ENCODE peak calls at places on chromosomes 1 and 21, in seven cellular contexts. M, C, I, O, G, E and D are unnamed samples.

GRCh38 chr1:64539808-64540207 is 69.9 kb downstream of the CACHD1 start:
- DNase-seq in M (peak; percentile 85), O (peak; percentile 20), E (no peak), C (no peak), I (peak; percentile 45), G (no peak), D (peak; percentile 58)

GRCh38 chr1:223742861-223743517 is 30.6 kb downstream of the CAPN2 start:
- DNase-seq in G (no peak), I (no peak), M (no peak), C (no peak), E (no peak), O (no peak), D (no peak)

GRCh38 chr21:46078984-46079356 is 18.9 kb upstream of the COL6A2 start:
- DNase-seq in O (no peak), M (no peak), G (no peak), E (no peak), I (no peak), C (no peak), D (no peak)

GRCh38 chr1:29236993-29237905 is 927 bp downstream of the PTPRU start:
- DNase-seq in C (no peak), G (no peak), O (peak; percentile 6), M (peak; percentile 33), E (no peak), I (no peak), D (no peak)

GRCh38 chr1:234125283-234125682 is 220.8 kb downstream of the SLC35F3 start:
- DNase-seq in G (no peak), M (peak; percentile 41), E (no peak), O (peak; percentile 30), I (no peak), C (peak; percentile 12), D (no peak)

GRCh38 chr1:226702318-226702956 is 36.6 kb downstream of the ITPKB start:
- DNase-seq in G (no peak), C (no peak), I (peak; percentile 37), O (no peak), E (no peak), M (no peak), D (peak; percentile 66)

GRCh38 chr1:31760422-31760900 is 3.7 kb downstream of the ADGRB2 start:
- DNase-seq in C (no peak), O (no peak), E (no peak), I (no peak), G (no peak), M (no peak), D (no peak)

GRCh38 chr1:184854456-184855180 is 100.0 kb upstream of the EDEM3 start:
- DNase-seq in E (no peak), M (no peak), C (no peak), G (no peak), I (no peak), O (no peak), D (no peak)

GRCh38 chr1:169119405-169119804 is 12.9 kb downstream of the ATP1B1 start:
- DNase-seq in I (no peak), G (no peak), E (no peak), O (no peak), M (no peak), C (no peak), D (no peak)

GRCh38 chr1:213452504-213452903 is 401.5 kb downstream of the RPS6KC1 start:
- DNase-seq in C (no peak), E (no peak), O (no peak), M (no peak), I (no peak), G (no peak), D (no peak)

GRCh38 chr1:193406901-193407300 is 220.5 kb upstream of the B3GALT2 start:
- DNase-seq in I (no peak), C (no peak), O (peak; percentile 73), G (no peak), E (no peak), M (peak; percentile 56), D (peak; percentile 45)

GRCh38 chr1:18264450-18265000 is 156.9 kb downstream of the IGSF21 start:
- DNase-seq in I (no peak), C (no peak), G (no peak), E (no peak), O (no peak), M (no peak), D (no peak)

GRCh38 chr1:57331620-57332019 is 92.2 kb downstream of the DAB1 start:
- DNase-seq in C (no peak), O (no peak), G (no peak), I (no peak), E (no peak), M (no peak), D (no peak)

GRCh38 chr21:33231526-33231925 is 1.8 kb downstream of the IFNAR2 start:
- DNase-seq in M (no peak), C (peak; percentile 49), G (no peak), O (no peak), I (no peak), E (no peak), D (no peak)

GRCh38 chr1:215476541-215476940 is 90.6 kb upstream of the KCTD3 start:
- DNase-seq in C (no peak), I (no peak), M (no peak), O (no peak), E (no peak), G (no peak), D (no peak)

GRCh38 chr1:100443739-100444571 is 91.6 kb downstream of the CDC14A start:
- DNase-seq in I (no peak), M (no peak), C (peak; percentile 39), E (no peak), G (no peak), O (no peak), D (no peak)

GRCh38 chr1:207244409-207244801 is 77.1 kb upstream of the CD55 start:
- DNase-seq in E (no peak), M (no peak), C (no peak), O (no peak), I (no peak), G (no peak), D (no peak)

GRCh38 chr1:185393205-185393604 is 76.2 kb upstream of the IVNS1ABP start:
- DNase-seq in O (no peak), C (no peak), G (no peak), M (no peak), E (no peak), I (no peak), D (no peak)

GRCh38 chr1:43699281-43699680 is 8.1 kb upstream of the ST3GAL3 start:
- DNase-seq in C (no peak), O (no peak), I (no peak), M (no peak), E (no peak), G (no peak), D (no peak)

GRCh38 chr1:209657918-209658317 is 5.7 kb upstream of the LAMB3 start:
- DNase-seq in E (no peak), I (no peak), O (no peak), C (no peak), M (no peak), G (no peak), D (no peak)

GRCh38 chr21:14722841-14723483 is 176.8 kb upstream of the SAMSN1 start:
- DNase-seq in G (no peak), M (no peak), C (no peak), I (no peak), O (no peak), E (no peak), D (no peak)

GRCh38 chr1:10646347-10646861 is 150.0 kb downstream of the CASZ1 start:
- DNase-seq in M (no peak), I (no peak), O (peak; percentile 28), G (no peak), E (no peak), C (no peak), D (peak; percentile 22)

GRCh38 chr1:3564921-3565831 is 46.1 kb downstream of the MEGF6 start:
- DNase-seq in O (peak; percentile 14), E (peak; percentile 24), C (peak; percentile 22), I (no peak), M (peak; percentile 5), G (peak; percentile 17), D (no peak)

GRCh38 chr1:173757666-173758065 is 42.9 kb downstream of the KLHL20 start:
- DNase-seq in C (no peak), G (no peak), I (no peak), M (no peak), O (no peak), E (no peak), D (no peak)

GRCh38 chr1:176754663-176755062 is 291.7 kb downstream of the PAPPA2 start:
- DNase-seq in C (no peak), M (no peak), G (no peak), I (no peak), O (no peak), E (no peak), D (no peak)

GRCh38 chr1:63917571-63918394 is 144.0 kb downstream of the ROR1 start:
- DNase-seq in G (no peak), C (no peak), I (no peak), E (no peak), O (peak; percentile 38), M (no peak), D (no peak)

GRCh38 chr1:174222166-174222949 is 63.0 kb downstream of the RABGAP1L start:
- DNase-seq in O (no peak), M (no peak), I (no peak), G (no peak), E (no peak), C (no peak), D (peak; percentile 26)

GRCh38 chr1:43135857-43136781 is 36.0 kb downstream of the EBNA1BP2 start:
- DNase-seq in G (no peak), M (no peak), I (no peak), O (no peak), C (no peak), E (no peak), D (no peak)